ENCODE peak calls at places on chromosome 17, in eight cellular contexts. C is cardiac muscle cell; Z is CD8-positive, alpha-beta memory T cell; G is H9; N is pancreas; I is prostate gland; W is thoracic aorta; E is tibial artery. Q is an unnamed sample. For H3K4me1 and H3K27me3, the result is how much of the 10 kb centered on the place peaks cover.

GRCh38 chr17:44981221-44981968 is 13.3 kb upstream of the C1QL1 start:
- DNase-seq in C (no peak), Z (no peak), G (no peak), N (no peak), I (no peak), W (no peak), E (no peak), Q (peak)

GRCh38 chr17:50355336-50355700 is 9.4 kb downstream of the XYLT2 start:
- DNase-seq in C (no peak), Z (no peak), G (no peak), N (no peak), I (no peak), W (no peak), E (no peak), Q (no peak)

GRCh38 chr17:43845772-43846171 is 1.2 kb upstream of the CD300LG start:
- DNase-seq in C (no peak), Z (no peak), G (no peak), N (no peak), I (no peak), W (no peak), E (no peak), Q (no peak)

GRCh38 chr17:32117399-32117798 is 24.9 kb upstream of the RHOT1 start:
- DNase-seq in C (no peak), Z (no peak), G (no peak), N (no peak), I (no peak), W (no peak), E (no peak), Q (no peak)

GRCh38 chr17:61481421-61481820 is 29.2 kb downstream of the TBX4 start:
- DNase-seq in C (no peak), Z (no peak), G (peak), N (no peak), I (no peak), W (no peak), E (no peak), Q (no peak)

GRCh38 chr17:17036520-17036998 is 5.7 kb upstream of the MPRIP start:
- DNase-seq in C (no peak), Z (no peak), G (no peak), N (no peak), I (no peak), W (peak), E (peak), Q (peak)

GRCh38 chr17:41654134-41654907 is 29.9 kb upstream of the KRT17 start:
- DNase-seq in C (no peak), Z (no peak), G (no peak), N (no peak), I (peak), W (no peak), E (no peak), Q (no peak)

GRCh38 chr17:69501591-69502468 is 87.3 kb downstream of the MAP2K6 start:
- DNase-seq in C (peak), Z (no peak), G (peak), N (no peak), I (peak), W (no peak), E (peak), Q (peak)

GRCh38 chr17:60170835-60171752 is 21.3 kb downstream of the CA4 start:
- DNase-seq in C (no peak), Z (no peak), G (peak), N (no peak), I (no peak), W (no peak), E (no peak), Q (no peak)

GRCh38 chr17:76736349-76737081 is 616 bp downstream of the SRSF2 start:
- DNase-seq in C (peak), Z (peak), G (peak), N (peak), I (peak), W (no peak), E (peak), Q (peak)

GRCh38 chr17:9456265-9456664 is 119.4 kb downstream of the STX8 start:
- DNase-seq in C (no peak), Z (no peak), G (no peak), N (no peak), I (no peak), W (no peak), E (no peak), Q (no peak)

GRCh38 chr17:40812639-40813038 is 9.8 kb downstream of the KRT10 start:
- DNase-seq in C (no peak), Z (no peak), G (no peak), N (no peak), I (no peak), W (no peak), E (no peak), Q (no peak)

GRCh38 chr17:42266918-42267766 is 9.0 kb downstream of the STAT5B start:
- DNase-seq in C (no peak), Z (peak), G (no peak), N (no peak), I (no peak), W (no peak), E (no peak), Q (peak)

GRCh38 chr17:75842963-75843576 is 1.1 kb downstream of the UNC13D start:
- DNase-seq in C (no peak), Z (no peak), G (peak), N (no peak), I (no peak), W (no peak), E (no peak), Q (no peak)

GRCh38 chr17:57713140-57713539 is 32.0 kb downstream of the CCDC182 start:
- DNase-seq in C (no peak), Z (no peak), G (no peak), N (no peak), I (no peak), W (no peak), E (no peak), Q (no peak)

GRCh38 chr17:38735161-38735997 is 5.2 kb downstream of the CISD3 start:
- DNase-seq in C (peak), Z (peak), G (peak), N (peak), I (no peak), W (no peak), E (no peak), Q (peak)

GRCh38 chr17:76643553-76644148 is at the start of gene ST6GALNAC1:
- DNase-seq in C (no peak), Z (no peak), G (no peak), N (no peak), I (peak), W (no peak), E (no peak), Q (no peak)

GRCh38 chr17:364308-364707 is 11.7 kb upstream of the RPH3AL start:
- DNase-seq in C (no peak), Z (no peak), G (no peak), N (peak), I (no peak), W (no peak), E (no peak), Q (no peak)

GRCh38 chr17:6120351-6120750 is 50.2 kb downstream of the WSCD1 start:
- DNase-seq in C (no peak), Z (no peak), G (no peak), N (no peak), I (no peak), W (no peak), E (no peak), Q (no peak)

GRCh38 chr17:28747801-28748750 is 4.3 kb downstream of the TRAF4 start:
- DNase-seq in C (no peak), Z (no peak), G (peak), N (peak), I (no peak), W (no peak), E (no peak), Q (no peak)

GRCh38 chr17:28330671-28331070 is 4.6 kb downstream of the IFT20 start:
- DNase-seq in C (no peak), Z (no peak), G (peak), N (no peak), I (no peak), W (no peak), E (no peak), Q (no peak)

GRCh38 chr17:66713533-66714042 is 121.3 kb upstream of the CACNG5 start:
- DNase-seq in C (peak), Z (no peak), G (no peak), N (no peak), I (no peak), W (no peak), E (no peak), Q (no peak)

GRCh38 chr17:142876-143784 is 5.8 kb downstream of the SCGB1C2 start:
- DNase-seq in C (no peak), Z (no peak), G (no peak), N (peak), I (no peak), W (no peak), E (peak), Q (no peak)

GRCh38 chr17:28477928-28478327 is 4.5 kb downstream of the SLC13A2 start:
- DNase-seq in C (no peak), Z (no peak), G (no peak), N (peak), I (no peak), W (no peak), E (no peak), Q (no peak)

GRCh38 chr17:36936455-36936934 is 780 bp upstream of the LHX1 start:
- DNase-seq in C (peak), Z (no peak), G (peak), N (no peak), I (no peak), W (no peak), E (no peak), Q (no peak)

DNA sequence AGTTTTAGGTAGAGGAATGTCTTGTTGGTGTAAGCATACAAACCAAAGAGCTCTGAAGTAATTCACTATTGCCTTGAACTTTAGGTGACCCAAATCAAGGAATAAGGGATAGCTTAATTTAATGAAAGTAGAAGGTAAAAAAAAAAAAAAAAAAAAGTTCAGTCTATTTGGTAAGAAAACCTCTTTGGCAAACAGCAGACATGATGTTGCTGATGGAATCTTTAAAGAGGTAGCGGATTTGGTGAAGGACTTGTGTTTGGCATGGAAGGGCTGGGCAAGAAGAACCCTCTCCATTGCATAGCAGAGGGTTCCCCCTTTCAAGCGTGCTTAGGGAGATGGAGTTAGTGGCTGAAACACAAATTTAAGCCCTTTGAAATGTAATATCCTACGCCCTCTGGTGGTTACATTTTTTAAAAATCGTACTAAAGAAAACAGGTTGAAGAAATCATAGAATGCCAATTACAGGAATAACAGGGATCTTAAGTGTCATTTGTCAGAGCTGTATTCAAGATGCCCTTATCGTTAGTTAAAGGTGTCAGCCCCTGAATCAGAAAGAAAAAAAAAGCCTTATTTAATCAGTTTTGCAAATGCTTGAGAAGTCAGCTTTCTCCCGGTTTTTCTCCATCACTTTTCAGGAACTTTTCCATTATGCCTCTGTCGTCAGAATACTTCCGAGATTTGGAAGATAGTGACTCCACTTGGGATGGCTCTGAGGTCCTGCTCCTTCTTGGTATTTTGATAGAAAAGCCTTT is 383.1 kb downstream of the KCNJ2 start:
- DNase-seq in C (peak), Z (no peak), G (peak), N (no peak), I (peak), W (no peak), E (no peak), Q (peak)
- H3K4me1 ChIP-seq in C (under half), Z (under half), G (under half), N (under half), I (under half), W (under half), E (under half), Q (under half)

GRCh38 chr17:34173221-34173620 is 81.9 kb upstream of the CCL2 start:
- DNase-seq in C (no peak), Z (no peak), G (no peak), N (no peak), I (no peak), W (no peak), E (no peak), Q (no peak)

GRCh38 chr17:34182036-34182803 is 72.9 kb upstream of the CCL2 start:
- DNase-seq in C (no peak), Z (no peak), G (peak), N (no peak), I (no peak), W (no peak), E (no peak), Q (no peak)

GRCh38 chr17:34176440-34176839 is 78.6 kb upstream of the CCL2 start:
- DNase-seq in C (no peak), Z (no peak), G (peak), N (no peak), I (no peak), W (no peak), E (no peak), Q (no peak)

GRCh38 chr17:34177642-34178041 is 77.4 kb upstream of the CCL2 start:
- DNase-seq in C (no peak), Z (no peak), G (no peak), N (no peak), I (no peak), W (no peak), E (no peak), Q (no peak)

GRCh38 chr17:34178047-34178446 is 77.0 kb upstream of the CCL2 start:
- DNase-seq in C (peak), Z (no peak), G (peak), N (no peak), I (no peak), W (no peak), E (no peak), Q (no peak)
- H3K27ac ChIP-seq in C (no peak), Z (no peak), G (no peak), N (no peak), I (no peak), W (peak), E (peak), Q (no peak)

GRCh38 chr17:48528153-48528912 is 2.5 kb downstream of the HOXB1 start:
- DNase-seq in C (no peak), Z (no peak), G (peak), N (no peak), I (no peak), W (no peak), E (no peak), Q (no peak)
- H3K27me3 ChIP-seq in C (under half), Z (under half), G (half or more), N (under half), I (under half), W (under half), E (half or more), Q (under half)

DNA sequence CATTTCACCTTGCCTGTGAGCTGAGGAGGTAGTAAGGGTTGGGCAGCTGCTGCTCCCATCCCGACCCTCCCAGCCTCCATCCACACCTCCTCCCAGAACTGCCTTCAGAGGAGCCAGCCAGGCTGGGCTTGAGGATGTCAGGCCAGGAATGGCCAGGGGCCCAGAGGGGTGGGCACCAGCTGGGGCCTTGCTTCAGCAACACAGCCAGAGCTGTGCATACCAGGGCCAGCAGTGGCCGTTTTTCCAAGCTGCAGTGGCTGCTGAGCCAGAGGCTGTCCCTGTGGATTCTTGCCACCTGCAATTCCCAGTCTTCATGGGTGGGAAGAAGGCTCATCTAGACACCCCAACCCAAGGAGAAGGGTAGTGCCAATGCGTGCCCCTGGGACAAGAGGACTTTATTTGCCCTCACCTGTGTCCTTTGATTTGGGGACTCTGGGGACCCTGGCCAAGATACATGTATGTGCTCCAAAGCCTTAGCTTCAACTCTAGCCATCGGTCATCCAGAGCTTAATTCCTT is 153.4 kb upstream of the SDK2 start:
- DNase-seq in C (no peak), Z (no peak), G (no peak), N (no peak), I (no peak), W (no peak), E (no peak), Q (no peak)
- H3K4me1 ChIP-seq in C (under half), Z (under half), G (under half), N (under half), I (under half), W (under half), E (under half), Q (under half)

GRCh38 chr17:7797976-7798375 is 36.0 kb upstream of the KDM6B start:
- DNase-seq in C (no peak), Z (no peak), G (no peak), N (no peak), I (no peak), W (no peak), E (no peak), Q (no peak)

GRCh38 chr17:7789131-7789530 is 44.9 kb upstream of the KDM6B start:
- DNase-seq in C (no peak), Z (no peak), G (no peak), N (no peak), I (no peak), W (no peak), E (no peak), Q (no peak)

GRCh38 chr17:7794063-7794663 is 39.9 kb upstream of the KDM6B start:
- DNase-seq in C (no peak), Z (no peak), G (no peak), N (no peak), I (no peak), W (no peak), E (no peak), Q (no peak)

GRCh38 chr17:7790150-7790549 is 43.9 kb upstream of the KDM6B start:
- DNase-seq in C (no peak), Z (no peak), G (no peak), N (no peak), I (no peak), W (no peak), E (no peak), Q (no peak)

GRCh38 chr17:7792611-7793010 is 41.4 kb upstream of the KDM6B start:
- DNase-seq in C (no peak), Z (no peak), G (no peak), N (no peak), I (no peak), W (no peak), E (no peak), Q (no peak)
- H3K27ac ChIP-seq in C (no peak), Z (no peak), G (no peak), N (no peak), I (no peak), W (no peak), E (no peak), Q (no peak)

DNA sequence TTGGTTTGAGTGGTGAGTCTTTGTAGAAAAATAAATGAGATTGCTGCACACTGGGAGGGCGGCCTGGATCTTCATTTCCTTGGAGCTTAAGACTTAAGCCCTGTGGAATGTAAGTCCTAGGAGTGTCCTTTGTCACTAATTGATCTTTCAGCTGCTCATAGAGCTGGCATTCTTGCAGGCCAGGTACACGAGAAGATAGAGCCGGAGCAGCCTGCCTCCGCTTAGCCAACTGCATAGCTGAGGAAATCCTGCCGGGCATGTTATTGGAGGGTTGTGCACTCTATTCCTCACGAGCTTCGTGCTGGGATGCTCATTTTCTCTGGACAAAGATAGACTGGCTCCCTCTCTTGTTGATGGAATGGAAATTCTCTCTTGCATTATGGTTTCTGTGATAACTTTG is 76.8 kb downstream of the RPA1 start:
- DNase-seq in C (peak), Z (no peak), G (no peak), N (no peak), I (no peak), W (no peak), E (no peak), Q (no peak)
- H3K27me3 ChIP-seq in C (under half), Z (under half), G (half or more), N (under half), I (under half), W (under half), E (half or more), Q (half or more)

DNA sequence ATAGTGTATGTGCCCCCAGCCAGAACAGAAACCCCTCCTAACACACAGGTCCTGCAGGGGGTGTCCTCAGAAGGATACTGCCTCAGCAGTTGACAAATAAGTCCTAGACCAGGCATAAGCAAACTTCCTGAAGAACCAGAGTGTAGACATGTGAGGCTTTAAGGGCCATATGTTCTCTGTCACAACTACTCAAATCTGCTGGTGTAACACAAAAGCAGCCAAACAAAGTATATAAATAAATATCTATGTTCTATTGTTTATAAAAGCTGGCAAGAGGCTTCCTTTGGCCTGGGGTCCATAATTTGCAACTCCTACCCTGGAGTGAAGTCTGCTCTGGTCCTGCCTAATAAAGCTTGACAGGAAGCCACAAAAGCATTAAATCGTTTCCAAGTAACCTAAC is 9.9 kb downstream of the FAM83G start:
- DNase-seq in C (no peak), Z (no peak), G (no peak), N (no peak), I (no peak), W (no peak), E (no peak), Q (no peak)
- H3K4me1 ChIP-seq in C (under half), Z (under half), G (under half), N (under half), I (under half), W (under half), E (under half), Q (under half)

GRCh38 chr17:4204190-4204589 is 59.6 kb downstream of the ANKFY1 start:
- DNase-seq in C (no peak), Z (no peak), G (no peak), N (no peak), I (no peak), W (no peak), E (no peak), Q (no peak)
- H3K27ac ChIP-seq in C (no peak), Z (no peak), G (no peak), N (no peak), I (peak), W (peak), E (peak), Q (no peak)

Q was measured in SJSA1.